ENCODE peak calls at places on chromosomes 6 and 20, in five cellular contexts. E is WERI-Rb-1, L is lower lobe of right lung, N is suprapubic skin, H is fibroblast of pulmonary artery. A is an unnamed sample.

GRCh38 chr6:105952762-105953700 is 133.1 kb upstream of the PRDM1 start:
- DNase-seq in E (no peak), L (no peak), N (no peak), H (no peak), A (no peak)

GRCh38 chr6:9140181-9140580 is 704.8 kb upstream of the SLC35B3 start:
- DNase-seq in E (no peak), L (peak; percentile 44), N (no peak), H (no peak), A (no peak)

GRCh38 chr20:2829376-2829775 is 11.1 kb downstream of the PCED1A start:
- DNase-seq in E (no peak), L (no peak), N (peak; percentile 61), H (no peak), A (no peak)

GRCh38 chr6:6942826-6943225 is 164.9 kb upstream of the RREB1 start:
- DNase-seq in E (no peak), L (peak; percentile 78), N (no peak), H (peak; percentile 3), A (no peak)

GRCh38 chr20:62918830-62919229 is 7.5 kb downstream of the DIDO1 start:
- DNase-seq in E (no peak), L (peak; percentile 29), N (peak; percentile 67), H (no peak), A (no peak)

GRCh38 chr6:78832091-78832808 is 35.1 kb upstream of the IRAK1BP1 start:
- DNase-seq in E (no peak), L (no peak), N (no peak), H (peak; percentile 42), A (no peak)

GRCh38 chr6:37691904-37692806 is 5.5 kb downstream of the MDGA1 start:
- DNase-seq in E (peak; percentile 92), L (peak; percentile 77), N (peak; percentile 85), H (peak; percentile 66), A (peak; percentile 85)

GRCh38 chr6:45614488-45615285 is 237.0 kb upstream of the SUPT3H start:
- DNase-seq in E (no peak), L (no peak), N (no peak), H (peak; percentile 13), A (no peak)

GRCh38 chr20:5714261-5715041 is 35.8 kb upstream of the SHLD1 start:
- DNase-seq in E (no peak), L (no peak), N (no peak), H (peak; percentile 94), A (no peak)

GRCh38 chr6:139765825-139766285 is 391.4 kb upstream of the CITED2 start:
- DNase-seq in E (no peak), L (no peak), N (no peak), H (peak; percentile 50), A (no peak)

GRCh38 chr6:32117461-32117860 is 8.3 kb upstream of the TNXB start:
- DNase-seq in E (no peak), L (no peak), N (no peak), H (no peak), A (no peak)

GRCh38 chr6:29796026-29796425 is 31.6 kb upstream of the HLA-G start:
- DNase-seq in E (no peak), L (no peak), N (no peak), H (no peak), A (no peak)

GRCh38 chr6:91434135-91434534 is 847.3 kb upstream of the MAP3K7 start:
- DNase-seq in E (no peak), L (no peak), N (no peak), H (no peak), A (no peak)

GRCh38 chr20:14312001-14312400 is 25.4 kb downstream of the FLRT3 start:
- DNase-seq in E (no peak), L (no peak), N (no peak), H (no peak), A (no peak)

GRCh38 chr20:63174309-63175030 is 41.5 kb downstream of the YTHDF1 start:
- DNase-seq in E (no peak), L (no peak), N (no peak), H (no peak), A (no peak)

GRCh38 chr6:117270121-117270959 is 5.0 kb downstream of the VGLL2 start:
- DNase-seq in E (peak; percentile 48), L (peak; percentile 48), N (no peak), H (no peak), A (no peak)

GRCh38 chr6:77326029-77326428 is 137.3 kb downstream of the HTR1B start:
- DNase-seq in E (no peak), L (no peak), N (no peak), H (no peak), A (no peak)

GRCh38 chr6:146981981-146982380 is 222.2 kb upstream of the STXBP5 start:
- DNase-seq in E (no peak), L (no peak), N (no peak), H (no peak), A (no peak)

GRCh38 chr20:61801857-61802442 is 263.7 kb downstream of the TAF4 start:
- DNase-seq in E (no peak), L (peak; percentile 20), N (no peak), H (no peak), A (no peak)

GRCh38 chr6:127288705-127289104 is 22.0 kb downstream of the RNF146 start:
- DNase-seq in E (no peak), L (no peak), N (no peak), H (no peak), A (no peak)

GRCh38 chr20:51403465-51404220 is 138.9 kb downstream of the NFATC2 start:
- DNase-seq in E (no peak), L (no peak), N (no peak), H (no peak), A (no peak)
- TF ChIP-seq CTCF in E (no peak), L (no peak), N (no peak), H (no peak), A (no peak)

GRCh38 chr6:137493218-137494038 is 766 bp downstream of the OLIG3 start:
- DNase-seq in E (no peak), L (peak; percentile 55), N (no peak), H (no peak), A (no peak)
- TF ChIP-seq CTCF in E (no peak), L (no peak), N (no peak), H (no peak), A (no peak)

GRCh38 chr6:144344651-144345050 is 59.5 kb downstream of the UTRN start:
- DNase-seq in E (no peak), L (no peak), N (no peak), H (no peak), A (no peak)
- TF ChIP-seq CTCF in E (no peak), L (no peak), N (no peak), H (no peak), A (no peak)

GRCh38 chr20:57939499-57939898 is 229.7 kb upstream of the PMEPA1 start:
- DNase-seq in E (no peak), L (no peak), N (no peak), H (no peak), A (no peak)

GRCh38 chr20:57940376-57940775 is 230.6 kb upstream of the PMEPA1 start:
- DNase-seq in E (no peak), L (no peak), N (no peak), H (no peak), A (no peak)

GRCh38 chr20:57936636-57937310 is 227.0 kb upstream of the PMEPA1 start:
- DNase-seq in E (no peak), L (no peak), N (no peak), H (no peak), A (no peak)

GRCh38 chr20:57941121-57941522 is 231.3 kb upstream of the PMEPA1 start:
- DNase-seq in E (no peak), L (no peak), N (no peak), H (no peak), A (no peak)

GRCh38 chr20:57938158-57939108 is 228.6 kb upstream of the PMEPA1 start:
- DNase-seq in E (no peak), L (no peak), N (no peak), H (peak; percentile 4), A (no peak)
- TF ChIP-seq CTCF in E (no peak), L (peak; percentile 7), N (no peak), H (no peak), A (peak; percentile 43)

GRCh38 chr20:20391115-20391514 is 23.2 kb downstream of the INSM1 start:
- DNase-seq in E (no peak), L (no peak), N (no peak), H (no peak), A (no peak)
- TF ChIP-seq CTCF in E (no peak), L (no peak), N (no peak), H (no peak), A (no peak)

GRCh38 chr20:46767127-46767761 is 57.8 kb downstream of the SLC2A10 start:
- DNase-seq in E (peak; percentile 66), L (no peak), N (no peak), H (peak; percentile 48), A (no peak)
- TF ChIP-seq CTCF in E (peak; percentile 68), L (peak; percentile 63), N (no peak), H (peak; percentile 78), A (peak; percentile 76)

A was measured in type B pancreatic cell.